ENCODE peak calls at places on chromosomes 4 and X, in ten cellular contexts. One of them, this sample, is unnamed.

GRCh38 chr4:74930166-74930565 is 2.8 kb upstream of the PARM1 start:
- DNase-seq in RWPE1: no peak
- DNase-seq in WERI-Rb-1: no peak
- DNase-seq in kidney: no peak
- DNase-seq in NB4: no peak
- DNase-seq in ovary: no peak
- DNase-seq in natural killer cell: no peak
- DNase-seq in choroid plexus epithelial cell: no peak
- DNase-seq in astrocyte: no peak
- DNase-seq in H9: no peak
- DNase-seq in this sample: no peak

GRCh38 chrX:21989415-21989814 is 42.7 kb upstream of the PHEX start:
- DNase-seq in RWPE1: no peak
- DNase-seq in WERI-Rb-1: no peak
- DNase-seq in kidney: no peak
- DNase-seq in NB4: no peak
- DNase-seq in ovary: no peak
- DNase-seq in natural killer cell: no peak
- DNase-seq in choroid plexus epithelial cell: no peak
- DNase-seq in astrocyte: no peak
- DNase-seq in H9: no peak
- DNase-seq in this sample: no peak

GRCh38 chr4:57100979-57101629 is 9.1 kb downstream of the IGFBP7 start:
- DNase-seq in RWPE1: no peak
- DNase-seq in WERI-Rb-1: no peak
- DNase-seq in kidney: no peak
- DNase-seq in NB4: no peak
- DNase-seq in ovary: no peak
- DNase-seq in natural killer cell: no peak
- DNase-seq in choroid plexus epithelial cell: peak; percentile 44
- DNase-seq in astrocyte: no peak
- DNase-seq in H9: no peak
- DNase-seq in this sample: no peak

GRCh38 chrX:41705042-41705441 is 16.3 kb downstream of the GPR34 start:
- DNase-seq in RWPE1: no peak
- DNase-seq in WERI-Rb-1: no peak
- DNase-seq in kidney: no peak
- DNase-seq in NB4: no peak
- DNase-seq in ovary: no peak
- DNase-seq in natural killer cell: no peak
- DNase-seq in choroid plexus epithelial cell: no peak
- DNase-seq in astrocyte: no peak
- DNase-seq in H9: no peak
- DNase-seq in this sample: no peak

GRCh38 chr4:16573181-16573580 is 325.3 kb downstream of the LDB2 start:
- DNase-seq in RWPE1: no peak
- DNase-seq in WERI-Rb-1: no peak
- DNase-seq in kidney: no peak
- DNase-seq in NB4: no peak
- DNase-seq in ovary: no peak
- DNase-seq in natural killer cell: no peak
- DNase-seq in choroid plexus epithelial cell: peak; percentile 16
- DNase-seq in astrocyte: peak; percentile 75
- DNase-seq in H9: no peak
- DNase-seq in this sample: no peak

GRCh38 chr4:186132577-186133277 is 28.2 kb downstream of the FAM149A start:
- DNase-seq in RWPE1: peak; percentile 38
- DNase-seq in WERI-Rb-1: no peak
- DNase-seq in kidney: no peak
- DNase-seq in NB4: peak; percentile 11
- DNase-seq in ovary: no peak
- DNase-seq in natural killer cell: no peak
- DNase-seq in choroid plexus epithelial cell: peak; percentile 73
- DNase-seq in astrocyte: peak; percentile 54
- DNase-seq in H9: peak; percentile 66
- DNase-seq in this sample: no peak

GRCh38 chr4:139142980-139143379 is 34.0 kb downstream of the ELF2 start:
- DNase-seq in RWPE1: no peak
- DNase-seq in WERI-Rb-1: no peak
- DNase-seq in kidney: no peak
- DNase-seq in NB4: no peak
- DNase-seq in ovary: no peak
- DNase-seq in natural killer cell: no peak
- DNase-seq in choroid plexus epithelial cell: no peak
- DNase-seq in astrocyte: no peak
- DNase-seq in H9: no peak
- DNase-seq in this sample: no peak

GRCh38 chr4:58061967-58062366 is 951.8 kb upstream of the IGFBP7 start:
- DNase-seq in RWPE1: no peak
- DNase-seq in WERI-Rb-1: no peak
- DNase-seq in kidney: no peak
- DNase-seq in NB4: peak; percentile 15
- DNase-seq in ovary: no peak
- DNase-seq in natural killer cell: no peak
- DNase-seq in choroid plexus epithelial cell: no peak
- DNase-seq in astrocyte: no peak
- DNase-seq in H9: peak; percentile 29
- DNase-seq in this sample: no peak

GRCh38 chr4:121943941-121944340 is 7.9 kb downstream of the TRPC3 start:
- DNase-seq in RWPE1: peak; percentile 8
- DNase-seq in WERI-Rb-1: peak; percentile 38
- DNase-seq in kidney: peak; percentile 46
- DNase-seq in NB4: peak; percentile 13
- DNase-seq in ovary: no peak
- DNase-seq in natural killer cell: no peak
- DNase-seq in choroid plexus epithelial cell: no peak
- DNase-seq in astrocyte: no peak
- DNase-seq in H9: peak; percentile 81
- DNase-seq in this sample: no peak

GRCh38 chr4:15575951-15576350 is 79.2 kb downstream of the FBXL5 start:
- DNase-seq in RWPE1: no peak
- DNase-seq in WERI-Rb-1: no peak
- DNase-seq in kidney: no peak
- DNase-seq in NB4: no peak
- DNase-seq in ovary: no peak
- DNase-seq in natural killer cell: no peak
- DNase-seq in choroid plexus epithelial cell: no peak
- DNase-seq in astrocyte: peak; percentile 23
- DNase-seq in H9: no peak
- DNase-seq in this sample: no peak

GRCh38 chrX:102067966-102068723 is 57.3 kb upstream of the TCEAL2 start:
- DNase-seq in RWPE1: no peak
- DNase-seq in WERI-Rb-1: no peak
- DNase-seq in kidney: no peak
- DNase-seq in NB4: peak; percentile 32
- DNase-seq in ovary: no peak
- DNase-seq in natural killer cell: no peak
- DNase-seq in choroid plexus epithelial cell: peak; percentile 24
- DNase-seq in astrocyte: no peak
- DNase-seq in H9: no peak
- DNase-seq in this sample: no peak

GRCh38 chr4:145557720-145558119 is 61.5 kb upstream of the MMAA start:
- DNase-seq in RWPE1: peak; percentile 38
- DNase-seq in WERI-Rb-1: peak; percentile 71
- DNase-seq in kidney: peak; percentile 76
- DNase-seq in NB4: peak; percentile 60
- DNase-seq in ovary: peak; percentile 31
- DNase-seq in natural killer cell: peak; percentile 32
- DNase-seq in choroid plexus epithelial cell: peak; percentile 88
- DNase-seq in astrocyte: peak; percentile 40
- DNase-seq in H9: peak; percentile 73
- DNase-seq in this sample: no peak

GRCh38 chr4:156442961-156443360 is 489.3 kb upstream of the CTSO start:
- DNase-seq in RWPE1: no peak
- DNase-seq in WERI-Rb-1: no peak
- DNase-seq in kidney: no peak
- DNase-seq in NB4: no peak
- DNase-seq in ovary: no peak
- DNase-seq in natural killer cell: no peak
- DNase-seq in choroid plexus epithelial cell: no peak
- DNase-seq in astrocyte: peak; percentile 8
- DNase-seq in H9: no peak
- DNase-seq in this sample: no peak

GRCh38 chr4:159764343-159764952 is 661.6 kb downstream of the RAPGEF2 start:
- DNase-seq in RWPE1: peak; percentile 31
- DNase-seq in WERI-Rb-1: peak; percentile 51
- DNase-seq in kidney: no peak
- DNase-seq in NB4: peak; percentile 56
- DNase-seq in ovary: no peak
- DNase-seq in natural killer cell: no peak
- DNase-seq in choroid plexus epithelial cell: peak; percentile 83
- DNase-seq in astrocyte: peak; percentile 49
- DNase-seq in H9: no peak
- DNase-seq in this sample: no peak
- TF ChIP-seq CTCF in RWPE1: peak; percentile 57
- TF ChIP-seq CTCF in WERI-Rb-1: peak; percentile 49
- TF ChIP-seq CTCF in kidney: peak; percentile 41
- TF ChIP-seq CTCF in NB4: peak; percentile 33
- TF ChIP-seq CTCF in ovary: no peak
- TF ChIP-seq CTCF in natural killer cell: no peak
- TF ChIP-seq CTCF in choroid plexus epithelial cell: peak; percentile 67
- TF ChIP-seq CTCF in astrocyte: peak; percentile 84
- TF ChIP-seq CTCF in H9: peak; percentile 76
- TF ChIP-seq CTCF in this sample: peak; percentile 92

GRCh38 chr4:85491527-85491926 is 16.6 kb downstream of the ARHGAP24 start:
- DNase-seq in RWPE1: no peak
- DNase-seq in WERI-Rb-1: no peak
- DNase-seq in kidney: no peak
- DNase-seq in NB4: no peak
- DNase-seq in ovary: no peak
- DNase-seq in natural killer cell: no peak
- DNase-seq in choroid plexus epithelial cell: no peak
- DNase-seq in astrocyte: no peak
- DNase-seq in H9: no peak
- DNase-seq in this sample: no peak
- TF ChIP-seq CTCF in RWPE1: no peak
- TF ChIP-seq CTCF in WERI-Rb-1: no peak
- TF ChIP-seq CTCF in kidney: no peak
- TF ChIP-seq CTCF in NB4: no peak
- TF ChIP-seq CTCF in ovary: no peak
- TF ChIP-seq CTCF in natural killer cell: no peak
- TF ChIP-seq CTCF in choroid plexus epithelial cell: no peak
- TF ChIP-seq CTCF in astrocyte: no peak
- TF ChIP-seq CTCF in H9: no peak
- TF ChIP-seq CTCF in this sample: no peak

DNA sequence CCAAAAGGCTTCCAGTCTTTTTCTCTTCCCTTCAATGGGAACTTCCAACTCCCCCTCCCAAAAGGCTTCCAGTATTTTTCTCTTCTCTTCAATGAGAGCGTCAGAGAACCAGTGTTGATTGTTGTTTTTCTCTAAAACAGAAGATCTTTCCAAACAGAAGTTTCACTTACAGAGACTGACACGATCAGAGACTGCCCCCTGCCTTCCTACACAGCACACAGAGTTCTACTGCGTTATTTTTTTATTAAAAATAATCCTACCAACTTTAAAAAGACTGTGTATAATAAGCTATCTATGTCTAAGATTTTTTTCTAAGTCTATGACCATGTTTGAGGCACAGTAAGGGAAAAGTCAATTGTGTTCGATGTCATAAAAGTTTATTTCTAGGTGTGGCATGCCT is 3.5 kb upstream of the HTR2C start:
- DNase-seq in RWPE1: no peak
- DNase-seq in WERI-Rb-1: no peak
- DNase-seq in kidney: no peak
- DNase-seq in NB4: no peak
- DNase-seq in ovary: no peak
- DNase-seq in natural killer cell: no peak
- DNase-seq in choroid plexus epithelial cell: no peak
- DNase-seq in astrocyte: no peak
- DNase-seq in H9: no peak
- DNase-seq in this sample: no peak
- TF ChIP-seq CTCF in RWPE1: no peak
- TF ChIP-seq CTCF in WERI-Rb-1: no peak
- TF ChIP-seq CTCF in kidney: no peak
- TF ChIP-seq CTCF in NB4: no peak
- TF ChIP-seq CTCF in ovary: no peak
- TF ChIP-seq CTCF in natural killer cell: no peak
- TF ChIP-seq CTCF in choroid plexus epithelial cell: no peak
- TF ChIP-seq CTCF in astrocyte: no peak
- TF ChIP-seq CTCF in H9: peak; percentile 73
- TF ChIP-seq CTCF in this sample: no peak

DNA sequence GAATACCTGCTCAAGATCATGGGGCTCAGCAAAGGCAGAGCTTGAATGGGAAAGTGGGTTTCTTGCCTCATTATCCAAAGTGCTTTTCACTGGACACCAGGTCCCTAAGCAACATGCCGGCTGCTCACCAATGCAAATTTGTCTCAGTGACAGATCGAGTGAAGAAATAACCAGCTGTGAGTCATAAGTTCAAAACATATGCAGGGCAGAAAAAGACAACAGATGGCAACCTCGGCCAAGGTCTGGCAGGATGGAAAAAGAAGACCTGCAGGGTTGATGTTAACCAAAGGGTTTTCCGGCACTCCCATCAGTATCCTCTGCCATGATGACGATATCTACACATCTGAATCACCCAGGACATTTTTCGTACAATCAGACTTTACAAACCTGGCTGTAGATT is 124.1 kb downstream of the AFAP1 start:
- DNase-seq in RWPE1: no peak
- DNase-seq in WERI-Rb-1: no peak
- DNase-seq in kidney: no peak
- DNase-seq in NB4: peak; percentile 23
- DNase-seq in ovary: no peak
- DNase-seq in natural killer cell: no peak
- DNase-seq in choroid plexus epithelial cell: peak; percentile 91
- DNase-seq in astrocyte: peak; percentile 94
- DNase-seq in H9: no peak
- DNase-seq in this sample: no peak
- TF ChIP-seq CTCF in RWPE1: no peak
- TF ChIP-seq CTCF in WERI-Rb-1: no peak
- TF ChIP-seq CTCF in kidney: no peak
- TF ChIP-seq CTCF in NB4: no peak
- TF ChIP-seq CTCF in ovary: no peak
- TF ChIP-seq CTCF in natural killer cell: no peak
- TF ChIP-seq CTCF in choroid plexus epithelial cell: peak; percentile 24
- TF ChIP-seq CTCF in astrocyte: no peak
- TF ChIP-seq CTCF in H9: no peak
- TF ChIP-seq CTCF in this sample: peak; percentile 59

GRCh38 chr4:110129544-110129943 is 68.9 kb downstream of the ELOVL6 start:
- DNase-seq in RWPE1: no peak
- DNase-seq in WERI-Rb-1: no peak
- DNase-seq in kidney: no peak
- DNase-seq in NB4: no peak
- DNase-seq in ovary: no peak
- DNase-seq in natural killer cell: no peak
- DNase-seq in choroid plexus epithelial cell: no peak
- DNase-seq in astrocyte: no peak
- DNase-seq in H9: no peak
- DNase-seq in this sample: no peak
- TF ChIP-seq CTCF in RWPE1: no peak
- TF ChIP-seq CTCF in WERI-Rb-1: no peak
- TF ChIP-seq CTCF in kidney: no peak
- TF ChIP-seq CTCF in NB4: no peak
- TF ChIP-seq CTCF in ovary: no peak
- TF ChIP-seq CTCF in natural killer cell: no peak
- TF ChIP-seq CTCF in choroid plexus epithelial cell: no peak
- TF ChIP-seq CTCF in astrocyte: no peak
- TF ChIP-seq CTCF in H9: no peak
- TF ChIP-seq CTCF in this sample: no peak

This sample was measured in chondrocyte.